ENCODE peak calls at places on chromosomes 1 and 21, in four cellular contexts. T is NAMALWA, O is type B pancreatic cell, V is anterior cingulate cortex. W is an unnamed sample.

GRCh38 chr21:46149205-46149901 is 6.0 kb downstream of the FTCD start:
- DNase-seq in T (no peak), O (no peak), V (no peak), W (no peak)

GRCh38 chr1:154190550-154190949 is 1.4 kb downstream of the TPM3 start:
- DNase-seq in T (no peak), O (no peak), V (no peak), W (no peak)

GRCh38 chr1:61839702-61840101 is 97.4 kb downstream of the PATJ start:
- DNase-seq in T (no peak), O (no peak), V (no peak), W (no peak)

GRCh38 chr1:114153051-114153620 is 533 bp downstream of the SYT6 start:
- DNase-seq in T (no peak), O (no peak), V (no peak), W (no peak)

GRCh38 chr1:198903203-198903602 is 264.4 kb downstream of the PTPRC start:
- DNase-seq in T (no peak), O (no peak), V (no peak), W (no peak)

GRCh38 chr1:24724345-24725208 is 20.7 kb upstream of the CLIC4 start:
- DNase-seq in T (no peak), O (no peak), V (no peak), W (no peak)

GRCh38 chr1:211616231-211617031 is 37.5 kb upstream of the SLC30A1 start:
- DNase-seq in T (no peak), O (no peak), V (no peak), W (no peak)

GRCh38 chr1:32828341-32828740 is 10.9 kb downstream of the S100PBP start:
- DNase-seq in T (peak), O (no peak), V (no peak), W (no peak)

GRCh38 chr1:161185282-161185682 is 8.0 kb upstream of the B4GALT3 start:
- DNase-seq in T (peak), O (no peak), V (no peak), W (peak)

GRCh38 chr21:44571296-44571695 is 2.2 kb upstream of the KRTAP10-4 start:
- DNase-seq in T (no peak), O (no peak), V (no peak), W (no peak)

GRCh38 chr1:59543211-59543668 is 246.3 kb downstream of the FGGY start:
- DNase-seq in T (no peak), O (no peak), V (no peak), W (peak)

GRCh38 chr1:221594600-221594999 is 147.3 kb downstream of the DUSP10 start:
- DNase-seq in T (no peak), O (no peak), V (no peak), W (no peak)

W was measured in NCI-H1092 treated with DMSO at 0.1 percent for 48 hours.